ENCODE peak calls at places on chromosomes 16 and 17, in seven cellular contexts. L is IMR-90, D is mesendoderm, Y is mesenchymal stem cell, K is H1, Q is neuronal stem cell, I is trophoblast cell. M is an unnamed sample.
A peak's percentile ranks its signal among the peaks of the same experiment; 100 is the strongest.

GRCh38 chr17:36880506-36880905 is 56.8 kb upstream of the LHX1 start:
- DNase-seq in K (no peak), I (no peak), Q (no peak), Y (no peak), D (no peak), L (no peak), M (no peak)

GRCh38 chr17:2013994-2014317 is 11.2 kb downstream of the RTN4RL1 start:
- DNase-seq in D (no peak), Y (no peak), Q (no peak), K (no peak), L (no peak), I (no peak), M (no peak)

GRCh38 chr17:80980397-80981061 is 11.1 kb upstream of the CHMP6 start:
- DNase-seq in Y (peak; percentile 46), K (no peak), Q (no peak), I (no peak), L (peak; percentile 47), D (peak; percentile 38), M (no peak)

GRCh38 chr17:83195330-83196087 is 116.1 kb downstream of the METRNL start:
- DNase-seq in K (no peak), D (no peak), Y (no peak), I (no peak), Q (no peak), L (no peak), M (no peak)

GRCh38 chr16:48081656-48082055 is 74.1 kb downstream of the ABCC12 start:
- DNase-seq in L (peak; percentile 90), D (no peak), Y (peak; percentile 66), I (no peak), K (no peak), Q (no peak), M (no peak)

GRCh38 chr16:68335175-68335574 is 24.4 kb downstream of the PRMT7 start:
- DNase-seq in L (peak; percentile 42), K (no peak), Q (no peak), Y (no peak), I (no peak), D (no peak), M (no peak)

GRCh38 chr17:69134112-69134511 is 7.6 kb downstream of the ABCA6 start:
- DNase-seq in K (no peak), I (no peak), Y (no peak), L (no peak), D (no peak), Q (no peak), M (no peak)

GRCh38 chr16:12420661-12421209 is 383.0 kb downstream of the CPPED1 start:
- DNase-seq in L (no peak), Q (no peak), I (peak; percentile 90), D (peak; percentile 33), K (no peak), Y (no peak), M (no peak)

GRCh38 chr16:83932955-83933673 is 19.9 kb upstream of the OSGIN1 start:
- DNase-seq in I (no peak), L (peak; percentile 66), D (no peak), Y (peak; percentile 16), K (no peak), Q (no peak), M (no peak)

GRCh38 chr17:6070280-6070894 is at the start of gene WSCD1:
- DNase-seq in K (no peak), Q (no peak), I (peak; percentile 30), D (no peak), L (no peak), Y (peak; percentile 24), M (no peak)

GRCh38 chr17:28507567-28508195 is 1.5 kb downstream of the FOXN1 start:
- DNase-seq in Q (no peak), L (no peak), K (no peak), Y (no peak), I (no peak), D (no peak), M (peak; percentile 52)

GRCh38 chr16:1099224-1100083 is 3.4 kb upstream of the C1QTNF8 start:
- DNase-seq in K (no peak), I (no peak), Y (no peak), D (peak; percentile 50), Q (no peak), L (no peak), M (no peak)

GRCh38 chr17:46929413-46929812 is 6.5 kb downstream of the GOSR2 start:
- DNase-seq in L (peak; percentile 48), I (peak; percentile 42), Q (no peak), D (peak; percentile 69), K (no peak), Y (peak; percentile 83), M (no peak)

GRCh38 chr17:8005357-8005756 is 2.9 kb downstream of the GUCY2D start:
- DNase-seq in Y (no peak), I (no peak), L (no peak), K (no peak), Q (no peak), D (no peak), M (no peak)

GRCh38 chr17:48623583-48623982 is 2.6 kb downstream of the HOXB9 start:
- DNase-seq in D (no peak), Q (no peak), I (no peak), L (no peak), K (no peak), Y (peak; percentile 85), M (no peak)

GRCh38 chr17:42221886-42222745 is 27.8 kb upstream of the GHDC start:
- DNase-seq in Y (peak; percentile 70), Q (peak; percentile 39), L (peak; percentile 58), D (peak; percentile 73), K (peak; percentile 15), I (peak; percentile 57), M (peak; percentile 73)

GRCh38 chr16:916400-916799 is 54.4 kb downstream of the LMF1 start:
- DNase-seq in I (no peak), L (no peak), Y (no peak), Q (no peak), K (no peak), D (no peak), M (no peak)

GRCh38 chr17:52410781-52411180 is 252.3 kb upstream of the CA10 start:
- DNase-seq in I (no peak), Q (no peak), Y (no peak), L (no peak), K (no peak), D (no peak), M (no peak)

GRCh38 chr16:51129105-51129504 is 22.0 kb downstream of the SALL1 start:
- DNase-seq in D (peak; percentile 29), Y (no peak), Q (no peak), I (no peak), L (peak; percentile 2), K (no peak), M (no peak)

GRCh38 chr17:71224824-71225575 is 895.8 kb upstream of the SOX9 start:
- DNase-seq in Q (no peak), D (no peak), K (no peak), I (no peak), L (no peak), Y (no peak), M (no peak)

GRCh38 chr16:48963306-48963705 is 318.3 kb downstream of the CBLN1 start:
- DNase-seq in K (no peak), Y (peak; percentile 37), L (peak; percentile 53), I (peak; percentile 51), Q (no peak), D (peak; percentile 57), M (no peak)

GRCh38 chr17:70137451-70138230 is 31.7 kb upstream of the KCNJ2 start:
- DNase-seq in I (peak; percentile 85), L (peak; percentile 95), Q (no peak), K (no peak), D (peak; percentile 60), Y (peak; percentile 97), M (no peak)

GRCh38 chr16:54050281-54051210 is 236.0 kb downstream of the IRX3 start:
- DNase-seq in D (peak; percentile 52), K (no peak), Q (no peak), Y (peak; percentile 22), I (no peak), L (no peak), M (peak; percentile 41)

GRCh38 chr16:73735018-73735417 is 561.6 kb upstream of the PSMD7 start:
- DNase-seq in L (peak; percentile 75), Y (peak; percentile 32), K (no peak), D (no peak), I (peak; percentile 80), Q (no peak), M (no peak)

GRCh38 chr16:88772871-88773811 is 11.9 kb downstream of the PIEZO1 start:
- DNase-seq in I (peak; percentile 90), Q (no peak), Y (peak; percentile 96), L (peak; percentile 95), K (no peak), D (peak; percentile 49), M (no peak)

DNA sequence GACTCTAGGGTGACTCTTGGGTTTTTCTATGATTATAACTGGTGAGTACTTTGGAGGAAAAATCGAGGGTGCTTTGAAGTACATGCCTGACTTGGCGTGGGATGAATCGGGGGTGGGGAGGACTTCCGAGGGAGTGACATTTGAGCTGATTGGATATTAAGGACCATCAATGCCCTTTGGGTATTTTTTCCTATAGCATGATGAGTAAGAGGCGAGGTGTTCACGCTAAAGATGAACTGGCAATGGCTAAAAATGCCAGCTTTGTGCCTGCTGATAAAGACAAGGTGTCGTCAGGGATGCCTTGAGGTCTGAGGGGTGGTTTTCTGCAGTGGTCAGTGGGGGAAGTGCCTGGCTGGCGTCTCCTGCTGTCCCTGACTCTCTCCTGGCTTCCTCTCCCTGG is 25.3 kb downstream of the USP43 start:
- DNase-seq in I (peak; percentile 43), Q (no peak), K (no peak), L (no peak), Y (no peak), D (no peak), M (no peak)
- H3K23ac ChIP-seq in I (no peak overlapping the region), Q (no peak overlapping the region), K (no peak overlapping the region), L (no peak overlapping the region), Y (no peak overlapping the region), D (no peak overlapping the region), M (no peak overlapping the region)

GRCh38 chr16:23148513-23149266 is 562 bp downstream of the USP31 start:
- DNase-seq in I (peak; percentile 85), D (no peak), Y (peak; percentile 57), L (peak; percentile 22), Q (peak; percentile 32), K (no peak), M (peak; percentile 34)
- H3K9ac ChIP-seq in I (peak overlapping the region; percentile 60), D (peak overlapping the region; percentile 85), Y (peak overlapping the region; percentile 82), L (peak overlapping the region; percentile 26), Q (peak overlapping the region; percentile 91), K (peak overlapping the region; percentile 34), M (peak overlapping the region; percentile 62)

GRCh38 chr17:78996781-78997201 is 12.8 kb downstream of the CANT1 start:
- DNase-seq in I (no peak), D (no peak), K (no peak), Q (no peak), Y (no peak), L (no peak), M (no peak)
- H3K23ac ChIP-seq in I (no peak overlapping the region), D (no peak overlapping the region), K (no peak overlapping the region), Q (no peak overlapping the region), Y (no peak overlapping the region), L (no peak overlapping the region), M (no peak overlapping the region)

DNA sequence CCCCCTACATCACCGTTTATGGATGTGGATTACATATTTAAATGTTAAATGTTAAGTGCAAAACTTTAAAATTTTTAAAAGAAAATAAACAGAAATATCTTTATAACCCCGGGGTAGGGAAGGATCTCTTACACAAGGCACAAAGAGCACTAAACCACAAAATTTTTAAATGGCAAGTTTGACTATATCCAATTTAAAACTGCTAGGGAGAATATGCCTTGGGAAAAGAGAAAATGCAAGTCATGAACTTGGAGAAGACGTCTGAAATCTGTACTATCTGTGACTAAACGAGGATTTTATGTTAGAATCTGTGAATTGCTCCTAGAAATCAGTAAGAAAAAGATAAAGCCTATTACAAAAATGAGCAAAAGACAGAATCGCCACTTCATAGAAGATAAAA is 28.7 kb upstream of the SLFN13 start:
- DNase-seq in I (no peak), Y (no peak), Q (no peak), L (no peak), K (no peak), D (no peak), M (no peak)
- H3K9ac ChIP-seq in I (no peak overlapping the region), Y (no peak overlapping the region), Q (no peak overlapping the region), L (no peak overlapping the region), K (no peak overlapping the region), D (no peak overlapping the region), M (no peak overlapping the region)

M was measured in H9.